ENCODE peak calls at places on chromosome 1, in ten cellular contexts. B is GM23338; R is endodermal cell; O is CD8-positive, alpha-beta memory T cell; K is HCT116; I is OCI-LY7; E is right atrium auricular region; V is psoas muscle; P is epithelial cell of esophagus; W is PC-9. Y is an unnamed sample.

GRCh38 chr1:24688621-24689195 is 45.6 kb downstream of the SRRM1 start:
- DNase-seq in B (peak), R (peak), O (peak), K (peak), I (peak), E (peak), V (peak), P (peak), W (peak), Y (peak)

GRCh38 chr1:36101546-36101945 is 12.9 kb downstream of the ADPRS start:
- DNase-seq in B (no peak), R (no peak), O (no peak), K (no peak), I (no peak), E (no peak), V (no peak), P (no peak), W (no peak), Y (no peak)

GRCh38 chr1:221435510-221435909 is 306.4 kb downstream of the DUSP10 start:
- DNase-seq in B (peak), R (no peak), O (peak), K (peak), I (peak), E (no peak), V (no peak), P (peak), W (no peak), Y (peak)

GRCh38 chr1:66933887-66934700 is 9.3 kb downstream of the MIER1 start:
- DNase-seq in B (no peak), R (no peak), O (no peak), K (no peak), I (no peak), E (no peak), V (no peak), P (peak), W (no peak), Y (no peak)

GRCh38 chr1:9013824-9014223 is 12.4 kb downstream of the SLC2A7 start:
- DNase-seq in B (no peak), R (no peak), O (no peak), K (no peak), I (no peak), E (no peak), V (no peak), P (no peak), W (no peak), Y (no peak)

GRCh38 chr1:222310830-222311229 is 237.1 kb downstream of the HHIPL2 start:
- DNase-seq in B (no peak), R (no peak), O (peak), K (no peak), I (no peak), E (no peak), V (peak), P (no peak), W (no peak), Y (no peak)

GRCh38 chr1:23436520-23437354 is 12.2 kb upstream of the TCEA3 start:
- DNase-seq in B (peak), R (peak), O (no peak), K (no peak), I (no peak), E (no peak), V (no peak), P (no peak), W (no peak), Y (no peak)

GRCh38 chr1:197391303-197392226 is 123.5 kb downstream of the CRB1 start:
- DNase-seq in B (peak), R (no peak), O (peak), K (no peak), I (no peak), E (no peak), V (no peak), P (no peak), W (no peak), Y (no peak)

GRCh38 chr1:214422137-214422671 is 129.2 kb downstream of the PTPN14 start:
- DNase-seq in B (no peak), R (no peak), O (no peak), K (no peak), I (no peak), E (no peak), V (no peak), P (peak), W (no peak), Y (peak)

GRCh38 chr1:23460519-23460918 is 23.5 kb downstream of the ASAP3 start:
- DNase-seq in B (no peak), R (no peak), O (no peak), K (no peak), I (no peak), E (no peak), V (no peak), P (peak), W (no peak), Y (no peak)

DNA sequence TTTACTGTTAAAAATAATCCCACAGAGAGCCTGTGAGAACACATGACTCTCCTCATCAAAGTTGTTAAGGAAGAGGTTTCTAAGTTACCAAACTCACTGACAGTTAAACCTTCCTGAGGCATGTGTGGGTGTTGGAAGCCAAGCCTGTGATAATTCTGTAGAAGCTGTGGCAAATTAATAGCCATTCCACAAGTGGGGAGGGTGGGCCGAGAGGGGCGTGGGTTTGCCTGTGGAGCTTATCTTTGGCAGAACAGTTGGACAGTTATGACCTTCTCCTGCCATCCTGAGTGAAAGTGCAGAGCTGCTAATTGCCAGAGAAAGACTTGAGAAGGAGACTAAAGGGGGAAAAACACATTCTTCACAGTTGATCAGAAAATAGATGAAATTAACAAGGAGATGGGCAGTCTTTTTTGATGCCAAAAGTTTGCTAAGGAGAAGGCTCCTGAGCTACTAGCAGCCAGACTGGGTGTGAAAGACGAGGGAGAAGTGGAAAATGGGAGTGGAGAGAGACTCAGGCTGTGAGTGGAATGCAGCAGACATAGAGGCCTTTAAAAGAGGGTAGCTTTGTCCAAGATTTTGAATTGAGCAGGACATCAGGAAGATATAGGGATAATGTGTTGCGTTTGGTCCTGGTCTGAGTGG is 1.6 kb upstream of the PLA2G2C start:
- DNase-seq in B (no peak), R (no peak), O (no peak), K (no peak), I (no peak), E (no peak), V (no peak), P (no peak), W (no peak), Y (no peak)
- H3K4me3 ChIP-seq in B (no peak), R (no peak), O (no peak), K (no peak), I (no peak), E (no peak), V (no peak), P (no peak), W (peak), Y (no peak)

GRCh38 chr1:213327318-213327667 is 276.3 kb downstream of the RPS6KC1 start:
- DNase-seq in B (no peak), R (no peak), O (no peak), K (no peak), I (no peak), E (peak), V (peak), P (peak), W (no peak), Y (peak)
- H3K4me3 ChIP-seq in B (no peak), R (no peak), O (no peak), K (no peak), I (no peak), E (no peak), V (no peak), P (no peak), W (no peak), Y (no peak)

GRCh38 chr1:232613752-232614381 is 16.1 kb downstream of the SIPA1L2 start:
- DNase-seq in B (no peak), R (no peak), O (no peak), K (peak), I (no peak), E (no peak), V (no peak), P (peak), W (no peak), Y (peak)
- H3K4me3 ChIP-seq in B (no peak), R (no peak), O (no peak), K (no peak), I (no peak), E (no peak), V (no peak), P (no peak), W (no peak), Y (no peak)

GRCh38 chr1:228149341-228150020 is at the start of gene GJC2:
- DNase-seq in B (peak), R (peak), O (no peak), K (no peak), I (peak), E (no peak), V (no peak), P (no peak), W (peak), Y (peak)
- H3K4me3 ChIP-seq in B (no peak), R (no peak), O (no peak), K (no peak), I (no peak), E (peak), V (peak), P (peak), W (no peak), Y (peak)

GRCh38 chr1:195617157-195617556 is 991.1 kb downstream of the KCNT2 start:
- DNase-seq in B (peak), R (no peak), O (no peak), K (no peak), I (no peak), E (no peak), V (no peak), P (no peak), W (no peak), Y (no peak)
- H3K4me3 ChIP-seq in B (no peak), R (no peak), O (no peak), K (no peak), I (no peak), E (no peak), V (no peak), P (no peak), W (no peak), Y (no peak)

DNA sequence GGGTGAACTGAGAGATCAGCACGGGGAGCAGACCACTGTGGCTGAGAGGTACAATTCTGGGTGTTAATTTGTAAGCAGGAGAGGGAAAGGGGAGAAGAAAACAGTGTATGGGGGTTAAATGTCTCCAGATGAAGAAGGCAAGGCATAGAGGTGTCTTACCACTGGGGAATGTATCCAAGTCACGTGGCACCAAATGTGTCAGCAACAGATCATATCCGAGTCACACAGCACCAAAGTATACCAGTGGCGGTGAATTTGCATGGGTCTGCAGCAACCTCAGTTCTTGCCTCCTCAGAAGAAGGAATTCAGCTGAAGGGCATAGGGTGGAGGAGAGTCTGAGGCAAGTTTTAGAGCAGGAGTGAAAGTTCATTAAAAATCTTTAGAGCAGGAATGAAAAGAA is 21.2 kb upstream of the SYCP1 start:
- DNase-seq in B (no peak), R (no peak), O (no peak), K (no peak), I (no peak), E (no peak), V (no peak), P (peak), W (no peak), Y (peak)
- H3K4me3 ChIP-seq in B (no peak), R (no peak), O (no peak), K (no peak), I (no peak), E (no peak), V (no peak), P (no peak), W (no peak), Y (no peak)

Y was measured in AG10803.